ENCODE peak calls at places on chromosomes 4 and X, in four cellular contexts. A is K562, F is A549, W is HepG2. Q is an unnamed sample.

GRCh38 chr4:111064342-111064993 is 441.6 kb upstream of the PITX2 start:
- DNase-seq in A (no peak), W (no peak), F (peak), Q (peak)

GRCh38 chr4:16721618-16722291 is 176.7 kb downstream of the LDB2 start:
- DNase-seq in F (no peak), W (peak), A (no peak), Q (no peak)

GRCh38 chr4:100795581-100795980 is 277.8 kb upstream of the EMCN start:
- DNase-seq in W (no peak), F (no peak), A (no peak), Q (no peak)

GRCh38 chrX:44431206-44431605 is 87.7 kb upstream of the EFHC2 start:
- DNase-seq in W (peak), A (no peak), F (peak), Q (peak)

GRCh38 chr4:1856920-1857699 is 1.2 kb upstream of the LETM1 start:
- DNase-seq in F (peak), A (no peak), W (no peak), Q (no peak)

GRCh38 chrX:6678313-6678712 is 143.4 kb upstream of the VCX3A start:
- DNase-seq in A (no peak), W (no peak), F (no peak), Q (no peak)

GRCh38 chrX:105821471-105822081 is 763 bp upstream of the NRK start:
- DNase-seq in W (no peak), A (no peak), F (no peak), Q (no peak)

GRCh38 chr4:86498560-86499166 is 95.5 kb upstream of the PTPN13 start:
- DNase-seq in A (peak), W (peak), F (peak), Q (peak)

GRCh38 chr4:121233982-121234381 is 69.9 kb upstream of the TNIP3 start:
- DNase-seq in W (no peak), F (no peak), A (no peak), Q (no peak)

GRCh38 chr4:121428721-121429120 is 47.9 kb upstream of the QRFPR start:
- DNase-seq in A (no peak), W (no peak), F (no peak), Q (no peak)

GRCh38 chr4:2036866-2037265 is 22.3 kb upstream of the NAT8L start:
- DNase-seq in A (no peak), F (no peak), W (no peak), Q (peak)

DNA sequence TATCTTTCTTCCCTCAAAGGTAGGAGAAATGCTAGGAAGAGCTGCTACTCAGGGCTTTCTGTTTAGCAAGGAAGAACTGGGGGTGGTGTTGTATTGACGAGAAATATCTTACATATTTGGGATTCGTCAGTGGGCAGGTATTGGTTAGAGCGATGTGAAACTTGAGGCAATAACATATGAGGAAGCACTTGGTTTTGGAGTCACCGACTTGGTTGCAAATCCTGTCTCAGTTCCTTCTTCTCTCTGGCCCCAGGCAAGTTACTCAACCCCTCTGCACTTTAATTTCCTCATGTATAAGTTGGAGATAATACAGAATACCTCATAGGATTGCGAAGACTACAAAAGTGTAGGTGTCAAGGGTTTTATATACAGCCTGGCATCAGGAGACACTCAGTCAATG is 34.1 kb downstream of the GPAT3 start:
- DNase-seq in A (no peak), F (no peak), W (no peak), Q (peak)
- TF ChIP-seq MYC in A (no peak), F (no peak), W (no peak), Q (no peak)

GRCh38 chrX:110003167-110004156 is 548 bp downstream of the TMEM164 start:
- DNase-seq in F (no peak), W (no peak), A (peak), Q (peak)

GRCh38 chrX:110000854-110001701 is 1.8 kb upstream of the TMEM164 start:
- DNase-seq in F (no peak), W (no peak), A (no peak), Q (no peak)

GRCh38 chrX:110000000-110000399 is 2.9 kb upstream of the TMEM164 start:
- DNase-seq in F (no peak), W (no peak), A (no peak), Q (no peak)

GRCh38 chrX:110002300-110003166 is at the start of gene TMEM164:
- DNase-seq in F (peak), W (peak), A (peak), Q (peak)

GRCh38 chrX:110001702-110002299 is 1.1 kb upstream of the TMEM164 start:
- DNase-seq in A (peak), W (no peak), F (no peak), Q (peak)
- H3K4me3 ChIP-seq in A (peak), W (peak), F (peak), Q (peak)

DNA sequence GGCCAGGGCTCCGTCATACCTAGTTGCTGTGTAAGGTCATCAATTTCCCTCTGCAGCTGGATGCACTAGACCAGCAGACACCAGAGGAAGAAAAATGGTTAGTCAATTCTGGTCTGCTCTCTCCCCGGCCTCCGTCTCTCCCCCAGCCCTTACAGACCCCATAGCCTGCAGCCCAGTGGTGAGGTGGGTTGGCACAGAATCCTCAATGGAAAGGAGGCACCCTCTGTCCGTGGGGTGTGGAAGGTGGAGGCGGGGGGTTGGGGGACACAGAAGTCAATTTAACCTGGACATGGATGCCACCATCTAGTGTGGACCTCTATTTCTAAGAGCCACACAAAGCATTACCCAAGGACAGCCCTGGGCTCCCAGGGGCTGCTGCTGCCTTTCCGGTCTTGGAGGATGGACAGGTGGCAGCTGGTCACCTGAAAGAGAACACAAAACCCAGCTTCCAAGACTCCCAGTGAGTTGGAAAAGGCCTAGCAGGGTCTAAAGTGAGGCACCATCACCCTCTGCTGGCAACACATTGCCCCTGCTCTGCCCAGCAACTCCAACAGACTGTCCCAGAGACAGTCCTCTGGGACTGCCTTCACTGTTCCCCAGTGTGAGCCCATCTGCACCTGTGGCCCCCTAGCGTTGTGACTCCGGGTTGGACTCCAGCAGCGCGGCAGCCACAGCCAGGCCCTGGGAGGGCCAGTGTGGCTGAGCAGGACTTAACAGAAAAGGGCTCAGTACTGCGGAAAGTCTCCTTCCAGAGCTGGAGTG is 40.1 kb upstream of the NHSL2 start:
- DNase-seq in A (no peak), W (peak), F (peak), Q (peak)
- TF ChIP-seq CTCF in A (peak), W (peak), F (peak), Q (peak)

GRCh38 chrX:15745179-15745578 is 7.1 kb downstream of the CA5B start:
- DNase-seq in W (peak), A (no peak), F (no peak), Q (peak)

GRCh38 chrX:15749642-15750610 is 11.9 kb downstream of the CA5B start:
- DNase-seq in W (no peak), A (no peak), F (no peak), Q (no peak)

GRCh38 chrX:15739886-15740285 is 1.8 kb downstream of the CA5B start:
- DNase-seq in W (no peak), A (no peak), F (no peak), Q (no peak)

GRCh38 chrX:15747626-15748173 is 9.6 kb downstream of the CA5B start:
- DNase-seq in W (no peak), F (no peak), A (no peak), Q (no peak)

GRCh38 chrX:15744181-15744867 is 6.3 kb downstream of the CA5B start:
- DNase-seq in W (peak), A (no peak), F (peak), Q (no peak)
- TF ChIP-seq MYC in W (peak), A (no peak), F (no peak), Q (no peak)

GRCh38 chrX:40166582-40166981 is 68.8 kb upstream of the BCOR start:
- DNase-seq in W (no peak), A (no peak), F (no peak), Q (peak)
- H3K4me3 ChIP-seq in W (no peak), A (no peak), F (no peak), Q (no peak)

DNA sequence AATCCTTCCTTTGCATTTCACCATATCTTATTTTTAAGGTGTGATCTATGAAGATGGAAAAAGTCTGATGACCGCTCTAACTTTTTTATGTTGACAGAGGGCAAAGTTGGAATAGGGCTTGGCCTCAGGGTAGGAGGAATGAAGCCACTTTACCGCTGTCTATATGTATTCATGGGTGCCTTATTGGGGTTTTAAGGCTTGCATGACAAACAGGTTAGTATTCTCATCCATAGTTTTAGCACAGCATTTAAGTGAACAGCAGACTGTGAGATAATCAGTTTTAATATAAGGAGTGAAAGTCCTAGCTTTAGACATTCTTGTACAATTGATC is 81.7 kb upstream of the BMP2K start:
- DNase-seq in W (no peak), A (no peak), F (no peak), Q (no peak)
- TF ChIP-seq CTCF in W (no peak), A (no peak), F (no peak), Q (no peak)

DNA sequence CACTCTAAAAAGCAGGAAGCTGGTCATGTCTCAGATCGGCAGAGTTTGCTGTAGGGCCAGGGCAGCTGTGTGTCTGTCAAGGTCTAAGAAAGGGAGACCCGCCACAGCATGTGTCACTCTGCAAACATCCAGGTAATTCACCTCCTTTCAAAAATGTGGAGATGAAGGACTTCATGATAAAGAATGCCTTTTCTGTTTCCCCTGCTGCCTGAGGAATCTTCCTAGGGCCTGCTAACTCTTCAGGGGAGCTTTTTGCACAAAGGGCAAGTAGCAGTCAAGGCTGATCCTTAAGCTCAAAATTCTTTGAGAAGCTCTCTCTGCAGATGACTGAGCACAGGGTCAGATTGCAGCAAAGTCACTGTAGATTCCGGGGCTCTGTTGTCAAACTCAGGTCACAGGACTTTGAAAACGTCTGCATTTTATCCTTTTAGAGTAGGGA is 21.1 kb downstream of the RASL11B start:
- DNase-seq in F (no peak), W (no peak), A (no peak), Q (no peak)
- TF ChIP-seq MYC in F (no peak), W (no peak), A (no peak), Q (no peak)